ENCODE peak calls at places on chromosomes 6 and 20, in seven cellular contexts. O is stimulated activated naive CD8-positive, alpha-beta T cell treated with anti-CD3 and anti-CD28 coated beads, Interleukin-15, amount 100 ng/mL, for 72 hours; N is stimulated activated CD8-positive, alpha-beta memory T cell treated with anti-CD3 and anti-CD28 coated beads, Interleukin-2, amount 100 ng/mL, for 1 hour; D is astrocyte of the spinal cord; I is fibroblast of villous mesenchyme; J is K562; L is activated T-helper 1 cell treated with anti-CD3 and anti-CD28 coated beads, Interleukin-2, amount 50 U/mL, for 16 hours. B is an unnamed sample.

GRCh38 chr20:61331542-61331941 is 79.5 kb downstream of the CDH4 start:
- DNase-seq in O (no peak), N (no peak), D (no peak), I (no peak), J (no peak), L (no peak), B (peak)

GRCh38 chr6:133959667-133960368 is 6.8 kb downstream of the TBPL1 start:
- DNase-seq in O (no peak), N (no peak), D (no peak), I (no peak), J (peak), L (no peak), B (no peak)

GRCh38 chr6:121830759-121831158 is 395.3 kb downstream of the GJA1 start:
- DNase-seq in O (no peak), N (no peak), D (no peak), I (peak), J (no peak), L (no peak), B (no peak)

GRCh38 chr6:41511443-41512060 is 34.6 kb upstream of the FOXP4 start:
- DNase-seq in O (no peak), N (no peak), D (no peak), I (no peak), J (no peak), L (no peak), B (no peak)

GRCh38 chr20:12072945-12073245 is 155.2 kb downstream of the BTBD3 start:
- DNase-seq in O (no peak), N (no peak), D (peak), I (no peak), J (no peak), L (no peak), B (no peak)

GRCh38 chr6:122887941-122888340 is 98.9 kb downstream of the SMPDL3A start:
- DNase-seq in O (no peak), N (no peak), D (no peak), I (no peak), J (no peak), L (no peak), B (no peak)

GRCh38 chr20:38714308-38714707 is 10.0 kb upstream of the SLC32A1 start:
- DNase-seq in O (no peak), N (no peak), D (no peak), I (no peak), J (no peak), L (no peak), B (no peak)

GRCh38 chr6:40419377-40419776 is 167.8 kb downstream of the LRFN2 start:
- DNase-seq in O (no peak), N (no peak), D (no peak), I (no peak), J (no peak), L (no peak), B (no peak)

GRCh38 chr6:53734473-53735299 is 60.1 kb upstream of the LRRC1 start:
- DNase-seq in O (no peak), N (no peak), D (peak), I (peak), J (peak), L (no peak), B (no peak)

GRCh38 chr6:126632271-126632670 is 292.4 kb downstream of the CENPW start:
- DNase-seq in O (no peak), N (no peak), D (no peak), I (no peak), J (no peak), L (no peak), B (no peak)

GRCh38 chr20:478949-479429 is 16.7 kb upstream of the TBC1D20 start:
- DNase-seq in O (peak), N (no peak), D (peak), I (peak), J (peak), L (no peak), B (no peak)

GRCh38 chr6:170525795-170526194 is 27.3 kb downstream of the PSMB1 start:
- DNase-seq in O (no peak), N (no peak), D (no peak), I (no peak), J (no peak), L (no peak), B (no peak)

GRCh38 chr6:44216677-44217331 is at the start of gene MYMX:
- DNase-seq in O (no peak), N (no peak), D (no peak), I (no peak), J (peak), L (no peak), B (no peak)

GRCh38 chr20:40641809-40642208 is 47.2 kb downstream of the MAFB start:
- DNase-seq in O (no peak), N (no peak), D (no peak), I (no peak), J (no peak), L (no peak), B (no peak)

GRCh38 chr6:168302534-168302933 is 17.0 kb downstream of the DACT2 start:
- DNase-seq in O (no peak), N (no peak), D (no peak), I (no peak), J (peak), L (no peak), B (no peak)

GRCh38 chr6:11069760-11070159 is 23.9 kb upstream of the SMIM13 start:
- DNase-seq in O (no peak), N (no peak), D (no peak), I (peak), J (no peak), L (no peak), B (no peak)

GRCh38 chr6:157272866-157273755 is 50.2 kb downstream of the TMEM242 start:
- DNase-seq in O (peak), N (no peak), D (no peak), I (peak), J (peak), L (no peak), B (no peak)

GRCh38 chr6:36141091-36141490 is 10.8 kb downstream of the MAPK13 start:
- DNase-seq in O (no peak), N (no peak), D (no peak), I (no peak), J (no peak), L (no peak), B (no peak)

GRCh38 chr6:42498473-42499128 is 46.9 kb upstream of the TRERF1 start:
- DNase-seq in O (no peak), N (no peak), D (no peak), I (no peak), J (no peak), L (no peak), B (no peak)

GRCh38 chr6:1806935-1807334 is 197.2 kb downstream of the FOXC1 start:
- DNase-seq in O (no peak), N (no peak), D (no peak), I (no peak), J (no peak), L (no peak), B (no peak)

GRCh38 chr6:166307981-166308768 is at the start of gene PRR18:
- DNase-seq in O (peak), N (no peak), D (no peak), I (no peak), J (no peak), L (no peak), B (no peak)

GRCh38 chr6:26576929-26577719 is 19.6 kb upstream of the ABT1 start:
- DNase-seq in O (peak), N (no peak), D (peak), I (peak), J (peak), L (no peak), B (no peak)

GRCh38 chr20:20677186-20677585 is 35.3 kb downstream of the RALGAPA2 start:
- DNase-seq in O (no peak), N (no peak), D (peak), I (no peak), J (no peak), L (no peak), B (no peak)

GRCh38 chr6:89412071-89413005 is at the start of gene RRAGD:
- DNase-seq in O (peak), N (no peak), D (no peak), I (peak), J (no peak), L (peak), B (no peak)

GRCh38 chr6:111552241-111552744 is 53.4 kb downstream of the TRAF3IP2 start:
- DNase-seq in O (no peak), N (no peak), D (peak), I (peak), J (no peak), L (no peak), B (no peak)

GRCh38 chr6:4667591-4667990 is 108.6 kb upstream of the CDYL start:
- DNase-seq in O (no peak), N (no peak), D (no peak), I (no peak), J (no peak), L (no peak), B (no peak)

GRCh38 chr6:14545496-14545895 is 427.9 kb downstream of the CD83 start:
- DNase-seq in O (no peak), N (no peak), D (no peak), I (no peak), J (no peak), L (no peak), B (no peak)

GRCh38 chr6:131175559-131175958 is 40.3 kb downstream of the AKAP7 start:
- DNase-seq in O (no peak), N (no peak), D (no peak), I (no peak), J (no peak), L (no peak), B (no peak)

GRCh38 chr20:59084041-59084841 is 41.7 kb upstream of the PRELID3B start:
- DNase-seq in O (no peak), N (no peak), D (no peak), I (no peak), J (no peak), L (no peak), B (no peak)

GRCh38 chr6:167678102-167679101 is 148.3 kb upstream of the AFDN start:
- DNase-seq in O (no peak), N (no peak), D (peak), I (no peak), J (no peak), L (no peak), B (no peak)

GRCh38 chr6:26597821-26598220 is 1.1 kb downstream of the ABT1 start:
- DNase-seq in O (no peak), N (no peak), D (no peak), I (no peak), J (no peak), L (no peak), B (no peak)

GRCh38 chr20:14288341-14289330 is 48.8 kb downstream of the FLRT3 start:
- DNase-seq in O (no peak), N (no peak), D (peak), I (no peak), J (no peak), L (no peak), B (no peak)

GRCh38 chr20:40727960-40728359 is 38.9 kb upstream of the MAFB start:
- DNase-seq in O (no peak), N (no peak), D (no peak), I (no peak), J (no peak), L (no peak), B (no peak)